ENCODE peak calls at places on chromosomes 6 and 20, in four cellular contexts. One of them, this sample, is unnamed. For H3K4me1, the result is how much of the 10 kb centered on the place peaks cover.

GRCh38 chr6:108353853-108354252 is 59.0 kb downstream of the AFG1L start:
- DNase-seq in upper lobe of left lung: no peak
- DNase-seq in IMR-90: peak
- DNase-seq in uterus: no peak
- DNase-seq in this sample: no peak

GRCh38 chr6:5398530-5398929 is 137.2 kb downstream of the FARS2 start:
- DNase-seq in upper lobe of left lung: no peak
- DNase-seq in IMR-90: peak
- DNase-seq in uterus: no peak
- DNase-seq in this sample: no peak

GRCh38 chr6:106540432-106540831 is 88.9 kb downstream of the RTN4IP1 start:
- DNase-seq in upper lobe of left lung: no peak
- DNase-seq in IMR-90: no peak
- DNase-seq in uterus: no peak
- DNase-seq in this sample: no peak

GRCh38 chr6:85747654-85748053 is 105.0 kb upstream of the SYNCRIP start:
- DNase-seq in upper lobe of left lung: no peak
- DNase-seq in IMR-90: peak
- DNase-seq in uterus: no peak
- DNase-seq in this sample: no peak

GRCh38 chr6:20791932-20792331 is 257.7 kb downstream of the CDKAL1 start:
- DNase-seq in upper lobe of left lung: no peak
- DNase-seq in IMR-90: no peak
- DNase-seq in uterus: no peak
- DNase-seq in this sample: no peak

GRCh38 chr20:50339196-50339901 is 148.7 kb downstream of the CEBPB start:
- DNase-seq in upper lobe of left lung: no peak
- DNase-seq in IMR-90: peak
- DNase-seq in uterus: peak
- DNase-seq in this sample: no peak

GRCh38 chr6:5025911-5026819 is 22.3 kb upstream of the RPP40 start:
- DNase-seq in upper lobe of left lung: no peak
- DNase-seq in IMR-90: peak
- DNase-seq in uterus: peak
- DNase-seq in this sample: peak

GRCh38 chr20:2640260-2640659 is 12.2 kb upstream of the NOP56 start:
- DNase-seq in upper lobe of left lung: no peak
- DNase-seq in IMR-90: no peak
- DNase-seq in uterus: no peak
- DNase-seq in this sample: no peak

GRCh38 chr6:84967389-84967788 is 203.0 kb upstream of the TBX18 start:
- DNase-seq in upper lobe of left lung: no peak
- DNase-seq in IMR-90: peak
- DNase-seq in uterus: no peak
- DNase-seq in this sample: no peak

GRCh38 chr6:167795874-167796667 is 30.6 kb upstream of the AFDN start:
- DNase-seq in upper lobe of left lung: peak
- DNase-seq in IMR-90: no peak
- DNase-seq in uterus: no peak
- DNase-seq in this sample: peak

GRCh38 chr6:113290684-113291083 is 566.5 kb upstream of the MARCKS start:
- DNase-seq in upper lobe of left lung: no peak
- DNase-seq in IMR-90: no peak
- DNase-seq in uterus: no peak
- DNase-seq in this sample: no peak

GRCh38 chr20:58550661-58551060 is 35.5 kb upstream of the APCDD1L start:
- DNase-seq in upper lobe of left lung: no peak
- DNase-seq in IMR-90: peak
- DNase-seq in uterus: no peak
- DNase-seq in this sample: no peak

GRCh38 chr6:168189679-168190405 is 110.8 kb upstream of the FRMD1 start:
- DNase-seq in upper lobe of left lung: peak
- DNase-seq in IMR-90: no peak
- DNase-seq in uterus: peak
- DNase-seq in this sample: no peak

GRCh38 chr20:62723768-62724420 is 15.3 kb downstream of the NTSR1 start:
- DNase-seq in upper lobe of left lung: peak
- DNase-seq in IMR-90: no peak
- DNase-seq in uterus: no peak
- DNase-seq in this sample: peak

GRCh38 chr20:50399917-50400704 is 110.1 kb upstream of the PTPN1 start:
- DNase-seq in upper lobe of left lung: no peak
- DNase-seq in IMR-90: peak
- DNase-seq in uterus: no peak
- DNase-seq in this sample: no peak

GRCh38 chr6:64301307-64302236 is 666.0 kb downstream of the PHF3 start:
- DNase-seq in upper lobe of left lung: no peak
- DNase-seq in IMR-90: no peak
- DNase-seq in uterus: no peak
- DNase-seq in this sample: no peak

GRCh38 chr20:41138527-41139226 is 1.3 kb downstream of the PLCG1 start:
- DNase-seq in upper lobe of left lung: no peak
- DNase-seq in IMR-90: peak
- DNase-seq in uterus: no peak
- DNase-seq in this sample: no peak

GRCh38 chr20:15138548-15139126 is 801.2 kb upstream of the FLRT3 start:
- DNase-seq in upper lobe of left lung: no peak
- DNase-seq in IMR-90: no peak
- DNase-seq in uterus: no peak
- DNase-seq in this sample: no peak

GRCh38 chr6:133631421-133631820 is 257.5 kb upstream of the TCF21 start:
- DNase-seq in upper lobe of left lung: no peak
- DNase-seq in IMR-90: peak
- DNase-seq in uterus: no peak
- DNase-seq in this sample: no peak

GRCh38 chr20:34904202-34904621 is 27.8 kb downstream of the ACSS2 start:
- DNase-seq in upper lobe of left lung: no peak
- DNase-seq in IMR-90: no peak
- DNase-seq in uterus: no peak
- DNase-seq in this sample: no peak

GRCh38 chr20:5073154-5074049 is 46.4 kb downstream of the PCNA start:
- DNase-seq in upper lobe of left lung: peak
- DNase-seq in IMR-90: peak
- DNase-seq in uterus: peak
- DNase-seq in this sample: peak

GRCh38 chr20:41185013-41185757 is 47.8 kb downstream of the PLCG1 start:
- DNase-seq in upper lobe of left lung: no peak
- DNase-seq in IMR-90: no peak
- DNase-seq in uterus: no peak
- DNase-seq in this sample: no peak

GRCh38 chr6:127634178-127634577 is 57.2 kb downstream of the C6orf58 start:
- DNase-seq in upper lobe of left lung: no peak
- DNase-seq in IMR-90: no peak
- DNase-seq in uterus: no peak
- DNase-seq in this sample: no peak

GRCh38 chr6:132190097-132190814 is 211.0 kb downstream of the MOXD1 start:
- DNase-seq in upper lobe of left lung: no peak
- DNase-seq in IMR-90: peak
- DNase-seq in uterus: no peak
- DNase-seq in this sample: no peak

GRCh38 chr6:52946301-52946700 is 36.8 kb upstream of the GSTA3 start:
- DNase-seq in upper lobe of left lung: no peak
- DNase-seq in IMR-90: no peak
- DNase-seq in uterus: no peak
- DNase-seq in this sample: no peak

GRCh38 chr20:48703511-48704219 is 124.1 kb downstream of the PREX1 start:
- DNase-seq in upper lobe of left lung: no peak
- DNase-seq in IMR-90: no peak
- DNase-seq in uterus: no peak
- DNase-seq in this sample: no peak

GRCh38 chr6:154830771-154831170 is 97.6 kb downstream of the SCAF8 start:
- DNase-seq in upper lobe of left lung: no peak
- DNase-seq in IMR-90: no peak
- DNase-seq in uterus: no peak
- DNase-seq in this sample: no peak

GRCh38 chr6:83859410-83860346 is at the start of gene CYB5R4:
- DNase-seq in upper lobe of left lung: peak
- DNase-seq in IMR-90: peak
- DNase-seq in uterus: peak
- DNase-seq in this sample: peak
- TF ChIP-seq POLR2A in upper lobe of left lung: peak
- TF ChIP-seq POLR2A in IMR-90: peak
- TF ChIP-seq POLR2A in uterus: peak
- TF ChIP-seq POLR2A in this sample: no peak

GRCh38 chr6:163712569-163712966 is 298.1 kb downstream of the QKI start:
- DNase-seq in upper lobe of left lung: no peak
- DNase-seq in IMR-90: no peak
- DNase-seq in uterus: no peak
- DNase-seq in this sample: no peak
- H3K4me1 ChIP-seq in upper lobe of left lung: under half
- H3K4me1 ChIP-seq in IMR-90: under half
- H3K4me1 ChIP-seq in uterus: under half
- H3K4me1 ChIP-seq in this sample: half or more

GRCh38 chr20:6142348-6142993 is 19.6 kb upstream of the FERMT1 start:
- DNase-seq in upper lobe of left lung: no peak
- DNase-seq in IMR-90: peak
- DNase-seq in uterus: peak
- DNase-seq in this sample: peak

DNA sequence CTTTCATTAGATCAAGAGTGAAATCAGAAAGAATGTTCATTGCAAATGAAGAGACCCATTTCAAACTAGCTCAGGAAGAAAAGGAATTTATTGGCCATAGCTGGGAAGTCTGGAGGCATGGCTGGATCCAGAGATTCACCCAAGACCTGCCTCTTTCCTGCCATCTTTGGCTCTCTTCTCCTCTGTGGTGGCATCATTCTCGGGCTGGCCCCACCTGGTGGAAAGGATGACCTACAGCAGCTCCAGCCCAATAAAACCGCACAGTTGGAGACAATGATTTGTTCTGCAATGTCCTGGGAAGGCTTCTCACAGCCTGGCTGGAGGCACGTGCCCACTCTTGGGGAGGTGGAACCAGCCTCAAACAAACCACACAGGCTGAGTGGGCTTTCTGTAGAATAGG is 18.1 kb upstream of the FERMT1 start:
- DNase-seq in upper lobe of left lung: no peak
- DNase-seq in IMR-90: no peak
- DNase-seq in uterus: no peak
- DNase-seq in this sample: no peak
- TF ChIP-seq CTCF in upper lobe of left lung: no peak
- TF ChIP-seq CTCF in IMR-90: peak
- TF ChIP-seq CTCF in uterus: no peak
- TF ChIP-seq CTCF in this sample: no peak

DNA sequence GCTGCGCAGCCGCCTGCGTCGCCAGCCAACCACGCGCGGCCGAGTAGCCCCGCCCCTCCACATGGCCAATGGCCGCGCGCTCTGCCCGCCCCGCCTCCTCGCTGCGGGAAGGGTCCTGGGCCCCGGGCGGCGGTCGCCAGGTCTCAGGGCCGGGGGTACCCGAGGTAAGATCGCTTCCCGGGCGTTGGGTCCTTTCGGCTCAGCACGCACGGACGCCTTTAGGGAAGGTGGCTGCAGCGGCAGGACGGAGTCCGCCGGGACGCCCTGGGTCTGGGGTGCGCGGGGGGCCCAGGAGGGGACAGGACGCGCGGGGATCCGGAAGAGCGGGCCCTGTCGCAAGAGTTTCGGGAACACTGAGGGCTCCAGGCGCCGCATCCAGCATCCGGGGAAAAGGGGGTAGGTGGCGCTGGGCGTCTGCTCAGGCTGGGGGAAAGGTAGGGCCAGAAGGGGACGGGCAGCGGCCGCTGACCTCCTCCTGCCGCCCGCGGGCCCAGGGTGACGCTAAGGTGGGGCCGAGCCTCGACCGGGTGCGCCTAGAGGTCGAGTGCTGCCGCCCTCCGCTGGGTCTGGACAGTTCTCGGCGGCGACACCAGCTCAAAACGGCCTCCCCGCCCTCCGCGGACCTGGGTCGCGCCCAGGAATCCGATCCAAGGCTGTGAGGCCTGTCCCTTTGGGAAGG is at the start of gene MAVS:
- DNase-seq in upper lobe of left lung: peak
- DNase-seq in IMR-90: peak
- DNase-seq in uterus: peak
- DNase-seq in this sample: peak
- TF ChIP-seq POLR2A in upper lobe of left lung: peak
- TF ChIP-seq POLR2A in IMR-90: peak
- TF ChIP-seq POLR2A in uterus: peak
- TF ChIP-seq POLR2A in this sample: peak

This sample was measured in heart left ventricle.